ENCODE peak calls at places on chromosomes 16 and 17, in nine cellular contexts. S is stimulated activated CD8-positive, alpha-beta memory T cell treated with anti-CD3 and anti-CD28 coated beads, Interleukin-12 subunit alpha, Interleukin-12 subunit beta, amount 100 ng/mL, for 1 hour; W is stimulated activated CD4-positive, alpha-beta T cell treated with anti-CD3 and anti-CD28 coated beads, Interleukin-15, amount 100 ng/mL, for 24 hours; R is NB4; Y is D341Med; D is activated effector memory CD4-positive, alpha-beta T cell treated with anti-CD3 and anti-CD28 coated beads, Interleukin-2, amount 50 U/mL, for 16 hours; O is mesendoderm; B is left lung; V is tibial nerve. C is an unnamed sample.

GRCh38 chr16:70725912-70726828 is 40.3 kb upstream of the MTSS2 start:
- DNase-seq in V (no peak), S (no peak), D (no peak), B (no peak), W (no peak), Y (no peak), R (no peak), O (no peak), C (no peak)

GRCh38 chr16:9976641-9977040 is 205.6 kb downstream of the GRIN2A start:
- DNase-seq in W (no peak), O (no peak), S (no peak), D (no peak), Y (no peak), B (no peak), R (no peak), V (no peak), C (no peak)

GRCh38 chr17:76383645-76384221 is 676 bp upstream of the SPHK1 start:
- DNase-seq in O (peak), B (peak), W (peak), D (peak), S (peak), Y (peak), R (peak), V (peak), C (peak)

GRCh38 chr16:78639775-78640174 is 540.3 kb downstream of the WWOX start:
- DNase-seq in B (no peak), D (no peak), Y (no peak), W (peak), S (no peak), R (no peak), O (no peak), V (no peak), C (no peak)

GRCh38 chr17:42034059-42034458 is 14.2 kb downstream of the NKIRAS2 start:
- DNase-seq in O (no peak), S (no peak), W (no peak), B (no peak), V (no peak), Y (no peak), R (no peak), D (no peak), C (no peak)

GRCh38 chr17:35361027-35361426 is 12.4 kb downstream of the SLFN11 start:
- DNase-seq in O (no peak), S (no peak), D (no peak), W (no peak), R (no peak), V (no peak), B (no peak), Y (no peak), C (no peak)

GRCh38 chr17:16997514-16998429 is 25.9 kb upstream of the TNFRSF13B start:
- DNase-seq in B (peak), S (no peak), V (no peak), O (no peak), D (peak), W (no peak), Y (no peak), R (peak), C (no peak)

GRCh38 chr16:14491831-14492529 is 138.1 kb downstream of the PARN start:
- DNase-seq in D (no peak), S (no peak), V (no peak), B (no peak), O (no peak), W (no peak), R (no peak), Y (no peak), C (no peak)

GRCh38 chr16:79605999-79606398 is 5.5 kb upstream of the MAF start:
- DNase-seq in D (peak), W (peak), R (no peak), V (no peak), S (no peak), O (peak), B (no peak), Y (no peak), C (no peak)

GRCh38 chr16:24626251-24626650 is 86.9 kb downstream of the RBBP6 start:
- DNase-seq in S (no peak), R (peak), V (no peak), O (no peak), D (no peak), B (no peak), Y (no peak), W (no peak), C (no peak)

GRCh38 chr16:78816499-78817441 is 717.3 kb downstream of the WWOX start:
- DNase-seq in Y (no peak), W (no peak), O (no peak), S (no peak), D (no peak), V (peak), R (no peak), B (no peak), C (no peak)

GRCh38 chr16:81533175-81533507 is 88.5 kb downstream of the CMIP start:
- DNase-seq in V (no peak), O (no peak), D (no peak), S (no peak), Y (no peak), R (no peak), B (no peak), W (no peak), C (no peak)

GRCh38 chr17:16461606-16461866 is 30.5 kb downstream of the LRRC75A start:
- DNase-seq in V (no peak), B (no peak), S (no peak), R (no peak), Y (no peak), W (no peak), O (no peak), D (no peak), C (no peak)

GRCh38 chr16:9447699-9448098 is 356.3 kb downstream of the HAPSTR1 start:
- DNase-seq in O (no peak), D (no peak), R (no peak), B (no peak), W (no peak), Y (no peak), V (no peak), S (no peak), C (no peak)

GRCh38 chr16:85120006-85120340 is 7.7 kb upstream of the CIBAR2 start:
- DNase-seq in V (no peak), O (no peak), Y (no peak), S (no peak), B (no peak), D (no peak), R (no peak), W (no peak), C (no peak)

GRCh38 chr17:27657620-27658019 is 26.6 kb downstream of the LGALS9 start:
- DNase-seq in S (no peak), R (peak), B (no peak), D (no peak), W (no peak), O (peak), V (no peak), Y (no peak), C (no peak)

GRCh38 chr17:39600469-39601009 is 7.2 kb downstream of the NEUROD2 start:
- DNase-seq in V (no peak), Y (no peak), W (no peak), B (no peak), R (no peak), D (no peak), O (no peak), S (no peak), C (no peak)

GRCh38 chr17:81429353-81429774 is 34.1 kb downstream of the BAHCC1 start:
- DNase-seq in B (peak), S (no peak), V (peak), Y (peak), O (no peak), R (no peak), W (no peak), D (no peak), C (peak)

GRCh38 chr17:71188811-71189492 is 931.9 kb upstream of the SOX9 start:
- DNase-seq in W (no peak), R (no peak), D (no peak), S (no peak), O (no peak), V (no peak), Y (no peak), B (no peak), C (no peak)

GRCh38 chr16:27195068-27195741 is 8.1 kb upstream of the KDM8 start:
- DNase-seq in D (no peak), O (no peak), B (no peak), S (no peak), R (no peak), V (no peak), W (no peak), Y (no peak), C (no peak)

GRCh38 chr16:70675851-70676513 is 9.9 kb downstream of the MTSS2 start:
- DNase-seq in Y (no peak), O (no peak), D (no peak), R (peak), B (peak), V (no peak), W (no peak), S (no peak), C (no peak)

GRCh38 chr17:42193216-42194132 is 820 bp downstream of the GHDC start:
- DNase-seq in R (no peak), W (no peak), V (no peak), D (no peak), Y (peak), S (no peak), O (no peak), B (peak), C (no peak)

GRCh38 chr16:80948886-80949502 is 57.7 kb downstream of the CMC2 start:
- DNase-seq in B (no peak), W (peak), V (peak), O (peak), Y (peak), D (peak), R (peak), S (no peak), C (no peak)

GRCh38 chr17:72472116-72472515 is 351.3 kb downstream of the SOX9 start:
- DNase-seq in S (no peak), B (no peak), W (no peak), O (no peak), D (no peak), R (no peak), V (no peak), Y (no peak), C (no peak)

GRCh38 chr17:46769531-46770438 is 48.7 kb downstream of the WNT3 start:
- DNase-seq in R (no peak), S (no peak), V (no peak), D (no peak), W (peak), Y (peak), B (peak), O (no peak), C (no peak)

GRCh38 chr16:84648595-84649510 is 542 bp downstream of the KLHL36 start:
- DNase-seq in O (no peak), D (peak), B (peak), R (peak), V (peak), W (peak), S (peak), Y (peak), C (no peak)